ENCODE peak calls at places on chromosomes 4 and X, in six cellular contexts. T is SK-N-SH, Q is sigmoid colon, G is ovary, D is lung, M is spleen. H is an unnamed sample. For H3K4me1, the result is how much of the 10 kb centered on the place peaks cover.

GRCh38 chrX:128975716-128976115 is 547.6 kb downstream of the SMARCA1 start:
- DNase-seq in T (peak), Q (no peak), G (no peak), D (no peak), M (no peak), H (peak)

GRCh38 chr4:4485806-4486205 is 56.0 kb downstream of the STX18 start:
- DNase-seq in T (no peak), Q (no peak), G (no peak), D (no peak), M (no peak), H (no peak)

GRCh38 chrX:54042609-54043010 is 1.7 kb downstream of the PHF8 start:
- DNase-seq in T (peak), Q (peak), G (peak), D (peak), M (peak), H (peak)

GRCh38 chrX:134898450-134898849 is 92.3 kb upstream of the SMIM10 start:
- DNase-seq in T (no peak), Q (no peak), G (no peak), D (no peak), M (no peak), H (no peak)

GRCh38 chr4:49000806-49001205 is 14.7 kb downstream of the CWH43 start:
- DNase-seq in T (no peak), Q (no peak), G (no peak), D (no peak), M (no peak), H (no peak)

GRCh38 chrX:108044554-108045256 is at the start of gene VSIG1:
- DNase-seq in T (no peak), Q (no peak), G (no peak), D (no peak), M (no peak), H (no peak)

GRCh38 chr4:138892483-138893386 is 122.8 kb upstream of the NOCT start:
- DNase-seq in T (no peak), Q (no peak), G (no peak), D (no peak), M (no peak), H (no peak)

GRCh38 chrX:146615807-146616206 is 193.8 kb upstream of the CXorf51B start:
- DNase-seq in T (no peak), Q (no peak), G (no peak), D (no peak), M (no peak), H (no peak)

GRCh38 chr4:33400504-33400903 is 2680.3 kb downstream of the PCDH7 start:
- DNase-seq in T (no peak), Q (no peak), G (no peak), D (no peak), M (peak), H (no peak)

GRCh38 chr4:148452970-148453369 is 10.8 kb upstream of the NR3C2 start:
- DNase-seq in T (no peak), Q (no peak), G (no peak), D (no peak), M (no peak), H (no peak)

GRCh38 chrX:17438221-17438620 is 63.2 kb downstream of the NHS start:
- DNase-seq in T (no peak), Q (no peak), G (no peak), D (no peak), M (no peak), H (no peak)

GRCh38 chr4:38675167-38676121 is 11.4 kb downstream of the KLF3 start:
- DNase-seq in T (peak), Q (peak), G (peak), D (peak), M (no peak), H (no peak)

GRCh38 chr4:101649790-101650450 is 140.6 kb upstream of the BANK1 start:
- DNase-seq in T (no peak), Q (no peak), G (no peak), D (no peak), M (no peak), H (no peak)

GRCh38 chr4:140152760-140153418 is 1.1 kb downstream of the MAML3 start:
- DNase-seq in T (peak), Q (peak), G (peak), D (peak), M (peak), H (no peak)

GRCh38 chr4:7820031-7820825 is 119.4 kb downstream of the AFAP1 start:
- DNase-seq in T (no peak), Q (peak), G (no peak), D (no peak), M (peak), H (no peak)

GRCh38 chr4:101328063-101328602 is 19.2 kb downstream of the PPP3CA start:
- DNase-seq in T (no peak), Q (no peak), G (no peak), D (no peak), M (no peak), H (no peak)

GRCh38 chr4:67575889-67576329 is 17.4 kb downstream of the STAP1 start:
- DNase-seq in T (no peak), Q (no peak), G (no peak), D (no peak), M (no peak), H (no peak)
- H3K4me1 ChIP-seq in T (under half), Q (under half), G (under half), D (under half), M (under half), H (under half)

GRCh38 chr4:119029847-119030535 is 105.6 kb upstream of the MYOZ2 start:
- DNase-seq in T (no peak), Q (no peak), G (no peak), D (no peak), M (no peak), H (no peak)
- H3K4me1 ChIP-seq in T (under half), Q (under half), G (under half), D (under half), M (under half), H (under half)

DNA sequence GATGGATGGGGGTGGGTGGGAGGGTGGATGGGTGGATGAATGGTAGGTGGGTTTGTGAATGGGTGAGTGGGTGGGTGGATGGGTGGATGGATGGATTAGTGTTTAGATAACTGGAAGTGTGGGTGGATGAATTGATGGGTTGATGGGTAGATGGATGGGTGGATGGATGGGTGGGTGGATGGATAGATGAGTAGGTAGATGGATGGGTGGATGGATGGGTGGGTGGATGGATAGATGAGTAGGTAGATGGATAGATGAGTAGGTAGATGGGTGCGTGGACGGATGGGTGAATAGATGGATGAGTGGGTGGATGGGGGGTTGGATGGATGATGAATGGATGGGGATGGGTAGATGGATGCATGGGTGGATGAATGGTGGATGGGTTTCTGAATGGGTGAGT is 20.3 kb upstream of the ASMTL start:
- DNase-seq in T (no peak), Q (no peak), G (no peak), D (no peak), M (no peak), H (no peak)
- H3K4me1 ChIP-seq in T (under half), Q (under half), G (under half), D (under half), M (under half), H (under half)

GRCh38 chr4:158159718-158160094 is 13.1 kb downstream of the GASK1B start:
- DNase-seq in T (no peak), Q (no peak), G (no peak), D (no peak), M (no peak), H (no peak)
- H3K4me1 ChIP-seq in T (under half), Q (half or more), G (under half), D (under half), M (under half), H (under half)

GRCh38 chr4:87005690-87006461 is 71.1 kb downstream of the AFF1 start:
- DNase-seq in T (peak), Q (no peak), G (no peak), D (no peak), M (no peak), H (no peak)

GRCh38 chr4:86999244-86999643 is 64.4 kb downstream of the AFF1 start:
- DNase-seq in T (peak), Q (no peak), G (no peak), D (no peak), M (no peak), H (no peak)

GRCh38 chr4:87003266-87003665 is 68.5 kb downstream of the AFF1 start:
- DNase-seq in T (no peak), Q (no peak), G (no peak), D (no peak), M (no peak), H (no peak)

GRCh38 chr4:87005369-87005689 is 70.5 kb downstream of the AFF1 start:
- DNase-seq in T (no peak), Q (no peak), G (no peak), D (no peak), M (no peak), H (no peak)

GRCh38 chr4:87002682-87003043 is 67.9 kb downstream of the AFF1 start:
- DNase-seq in T (no peak), Q (no peak), G (no peak), D (no peak), M (no peak), H (no peak)
- H3K4me1 ChIP-seq in T (under half), Q (under half), G (under half), D (under half), M (under half), H (under half)

GRCh38 chr4:72314869-72315268 is 254.2 kb downstream of the ADAMTS3 start:
- DNase-seq in T (no peak), Q (no peak), G (no peak), D (no peak), M (no peak), H (no peak)
- H3K4me1 ChIP-seq in T (under half), Q (under half), G (under half), D (under half), M (under half), H (under half)

GRCh38 chrX:66676990-66677389 is 38.1 kb upstream of the EDA2R start:
- DNase-seq in T (no peak), Q (no peak), G (no peak), D (no peak), M (no peak), H (no peak)
- H3K4me1 ChIP-seq in T (under half), Q (under half), G (under half), D (under half), M (under half), H (under half)

GRCh38 chr4:83115000-83115399 is 471 bp upstream of the PLAC8 start:
- DNase-seq in T (no peak), Q (no peak), G (no peak), D (no peak), M (no peak), H (no peak)
- H3K4me1 ChIP-seq in T (under half), Q (under half), G (under half), D (under half), M (under half), H (under half)

DNA sequence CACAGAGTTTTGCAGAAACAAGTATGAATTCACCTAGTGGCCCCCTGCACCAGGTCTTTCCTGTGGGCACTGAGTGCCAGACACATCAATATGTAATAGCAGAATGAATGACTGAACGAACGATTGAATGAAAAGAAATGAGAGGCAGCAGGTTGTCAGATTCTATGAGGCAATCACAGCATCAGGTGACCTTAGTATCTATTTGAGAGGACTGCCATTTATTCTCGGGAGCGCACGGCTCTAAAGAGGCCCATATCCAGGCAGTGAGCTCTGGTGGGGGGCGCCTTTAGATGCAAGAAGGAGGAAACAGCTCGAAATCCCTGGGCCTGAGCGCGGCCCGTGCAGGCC is 529 bp upstream of the SLC25A4 start:
- DNase-seq in T (no peak), Q (no peak), G (no peak), D (no peak), M (no peak), H (no peak)
- H3K4me1 ChIP-seq in T (under half), Q (under half), G (under half), D (under half), M (under half), H (under half)

H was measured in NT2/D1.